ENCODE peak calls at places on chromosomes 1 and 21, in seven cellular contexts. U is neuronal stem cell, H is H9, W is mesendoderm, Z is IMR-90, D is H1, J is mesenchymal stem cell. A is an unnamed sample.
A peak's percentile ranks its signal among the peaks of the same experiment; 100 is the strongest.

GRCh38 chr1:181043025-181043880 is 9.5 kb downstream of the MR1 start:
- DNase-seq in D (no peak), W (no peak), J (peak; percentile 47), H (no peak), U (no peak), Z (peak; percentile 43), A (no peak)

GRCh38 chr21:16535100-16535418 is 805.3 kb downstream of the USP25 start:
- DNase-seq in J (no peak), Z (peak; percentile 55), H (no peak), D (no peak), U (no peak), W (no peak), A (no peak)

GRCh38 chr1:213374369-213374768 is 323.3 kb downstream of the RPS6KC1 start:
- DNase-seq in Z (peak; percentile 32), J (peak; percentile 37), W (peak; percentile 84), U (peak; percentile 80), H (peak; percentile 78), D (peak; percentile 39), A (peak; percentile 42)

GRCh38 chr1:82628887-82629286 is 828.2 kb downstream of the ADGRL2 start:
- DNase-seq in W (no peak), J (no peak), U (no peak), Z (no peak), H (no peak), D (no peak), A (peak; percentile 17)

GRCh38 chr1:113141650-113142473 is 68.9 kb downstream of the LRIG2 start:
- DNase-seq in W (no peak), J (peak; percentile 59), Z (peak; percentile 70), H (no peak), U (no peak), D (no peak), A (no peak)

GRCh38 chr1:225774276-225775147 is 3.1 kb upstream of the SRP9 start:
- DNase-seq in Z (no peak), D (no peak), U (no peak), W (no peak), J (no peak), H (no peak), A (no peak)

GRCh38 chr21:41768371-41769042 is 1.7 kb upstream of the RIPK4 start:
- DNase-seq in Z (peak; percentile 85), U (no peak), H (peak; percentile 79), J (peak; percentile 29), D (no peak), W (peak; percentile 92), A (peak; percentile 35)

GRCh38 chr21:34912022-34912933 is 136.8 kb downstream of the RUNX1 start:
- DNase-seq in J (peak; percentile 58), Z (no peak), W (peak; percentile 57), U (no peak), H (no peak), D (no peak), A (peak; percentile 79)

GRCh38 chr1:66397192-66397591 is 136.8 kb upstream of the SGIP1 start:
- DNase-seq in H (no peak), J (no peak), W (no peak), U (no peak), D (no peak), Z (no peak), A (no peak)

GRCh38 chr1:75554870-75555269 is 56.0 kb downstream of the SLC44A5 start:
- DNase-seq in H (no peak), U (no peak), D (no peak), W (no peak), Z (no peak), J (no peak), A (no peak)

GRCh38 chr1:43074244-43074643 is 97.8 kb downstream of the EBNA1BP2 start:
- DNase-seq in U (no peak), J (no peak), W (peak; percentile 62), Z (no peak), H (no peak), D (no peak), A (peak; percentile 39)

GRCh38 chr1:54403808-54404261 is 2.4 kb downstream of the SSBP3 start:
- DNase-seq in W (no peak), Z (peak; percentile 84), H (no peak), D (no peak), U (no peak), J (peak; percentile 77), A (no peak)

GRCh38 chr1:198158766-198159589 is 2.2 kb downstream of the NEK7 start:
- DNase-seq in D (peak; percentile 75), H (peak; percentile 92), J (peak; percentile 91), U (peak; percentile 86), Z (peak; percentile 88), W (peak; percentile 95), A (peak; percentile 88)

GRCh38 chr21:33789697-33790096 is 125.9 kb downstream of the ATP5PO start:
- DNase-seq in W (no peak), Z (no peak), D (no peak), H (no peak), J (peak; percentile 15), U (no peak), A (no peak)

GRCh38 chr1:115545096-115545720 is 96.6 kb upstream of the VANGL1 start:
- DNase-seq in D (no peak), U (no peak), W (no peak), Z (no peak), H (no peak), J (peak; percentile 10), A (peak; percentile 1)

GRCh38 chr1:101310484-101310883 is 73.7 kb downstream of the S1PR1 start:
- DNase-seq in Z (no peak), U (no peak), W (no peak), J (no peak), D (no peak), H (no peak), A (no peak)

GRCh38 chr1:60470231-60470630 is 396.7 kb upstream of the C1orf87 start:
- DNase-seq in H (no peak), D (no peak), Z (no peak), J (no peak), U (no peak), W (no peak), A (no peak)

GRCh38 chr1:41902125-41902524 is 16.6 kb downstream of the HIVEP3 start:
- DNase-seq in J (peak; percentile 89), H (no peak), U (no peak), Z (peak; percentile 73), D (peak; percentile 21), W (peak; percentile 98), A (peak; percentile 84)

GRCh38 chr1:174399211-174399610 is 48.6 kb upstream of the GPR52 start:
- DNase-seq in H (no peak), U (no peak), D (no peak), Z (no peak), W (no peak), J (peak; percentile 9), A (no peak)

GRCh38 chr1:232204269-232204668 is 425.7 kb downstream of the SIPA1L2 start:
- DNase-seq in W (no peak), U (no peak), J (no peak), D (no peak), Z (peak; percentile 6), H (no peak), A (no peak)

GRCh38 chr1:46558141-46558963 is 6.9 kb upstream of the KNCN start:
- DNase-seq in Z (no peak), H (peak; percentile 59), J (no peak), U (peak; percentile 35), W (no peak), D (no peak), A (no peak)

GRCh38 chr1:57410532-57410931 is 13.3 kb downstream of the DAB1 start:
- DNase-seq in U (no peak), D (no peak), W (no peak), H (no peak), J (no peak), Z (no peak), A (no peak)

GRCh38 chr1:57404914-57405313 is 18.9 kb downstream of the DAB1 start:
- DNase-seq in D (no peak), H (no peak), U (no peak), Z (peak; percentile 28), J (no peak), W (no peak), A (no peak)

GRCh38 chr1:57406428-57406827 is 17.4 kb downstream of the DAB1 start:
- DNase-seq in J (no peak), W (no peak), H (no peak), Z (no peak), U (no peak), D (no peak), A (no peak)

GRCh38 chr1:57411262-57411661 is 12.6 kb downstream of the DAB1 start:
- DNase-seq in H (no peak), J (no peak), W (peak; percentile 72), Z (peak; percentile 31), D (no peak), U (no peak), A (no peak)

DNA sequence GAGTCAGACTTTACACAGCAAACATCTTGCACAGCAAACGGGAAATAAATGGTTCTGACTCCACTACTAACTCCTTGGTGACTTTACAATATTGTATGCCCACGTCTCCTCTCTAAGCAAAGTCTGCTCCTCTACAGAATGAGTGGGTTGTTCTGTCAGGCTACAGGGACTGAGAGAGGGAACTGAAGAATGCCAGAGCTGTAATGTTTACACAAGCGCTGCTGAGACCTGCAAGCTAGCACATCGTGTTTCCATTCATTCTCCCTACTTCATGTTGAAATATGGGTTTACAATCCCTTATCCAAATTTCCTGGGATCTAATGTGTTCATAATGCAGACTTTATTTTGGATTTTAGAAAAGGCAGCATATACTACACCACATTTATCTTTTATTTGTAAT is 15.9 kb downstream of the DAB1 start:
- DNase-seq in H (no peak), J (peak; percentile 34), W (no peak), D (no peak), Z (no peak), U (no peak), A (no peak)
- H2BK120ac ChIP-seq in H (no peak overlapping the region), J (no peak overlapping the region), W (no peak overlapping the region), D (no peak overlapping the region), Z (no peak overlapping the region), U (no peak overlapping the region), A (no peak overlapping the region)

DNA sequence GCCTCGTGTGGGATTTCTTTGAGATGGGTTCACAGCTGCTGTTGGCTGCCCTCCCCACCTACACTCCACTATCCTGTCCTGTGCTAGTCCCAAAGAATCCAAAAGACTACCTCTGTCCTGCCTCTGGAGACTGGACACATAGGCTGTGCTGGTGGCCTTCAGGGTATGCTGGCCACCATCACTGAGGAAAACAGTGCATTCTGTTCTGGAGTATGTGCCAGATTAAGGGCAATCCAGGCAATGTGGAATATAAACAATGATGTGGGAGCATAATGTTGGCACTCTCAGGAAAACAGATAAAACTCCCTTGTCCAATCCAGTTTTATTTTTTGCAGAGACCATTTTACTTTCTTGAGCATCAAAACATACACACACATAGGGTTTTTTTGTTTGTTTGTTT is 94.3 kb downstream of the GLUL start:
- DNase-seq in J (no peak), Z (no peak), D (no peak), W (no peak), U (no peak), H (no peak), A (no peak)
- H2BK120ac ChIP-seq in J (no peak overlapping the region), Z (no peak overlapping the region), D (no peak overlapping the region), W (no peak overlapping the region), U (no peak overlapping the region), H (no peak overlapping the region), A (no peak overlapping the region)

GRCh38 chr1:224226849-224227502 is 43.9 kb downstream of the DEGS1 start:
- DNase-seq in D (no peak), J (no peak), H (no peak), Z (no peak), W (no peak), U (no peak), A (no peak)
- H2BK120ac ChIP-seq in D (no peak overlapping the region), J (no peak overlapping the region), H (no peak overlapping the region), Z (no peak overlapping the region), W (no peak overlapping the region), U (no peak overlapping the region), A (no peak overlapping the region)

DNA sequence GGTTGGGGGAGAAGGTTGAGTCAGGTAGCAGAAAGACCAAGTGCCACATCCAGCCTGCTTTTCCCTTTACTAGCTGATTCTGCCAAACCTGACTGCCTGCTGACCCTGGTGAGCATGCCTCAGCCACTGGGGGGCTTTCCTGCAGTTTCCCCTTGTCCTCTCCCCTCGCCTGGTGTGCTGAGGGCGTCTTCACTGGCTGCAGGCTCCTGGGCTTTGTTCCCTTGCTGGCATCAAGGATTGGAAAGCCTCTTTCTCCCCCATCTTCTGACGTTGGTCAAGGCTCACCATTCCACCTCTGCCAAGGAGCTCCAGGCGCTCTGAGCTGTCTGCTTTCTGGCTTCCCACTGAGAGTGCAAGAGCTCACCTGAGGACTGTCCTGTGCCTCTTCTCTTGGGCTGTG is 28.4 kb downstream of the MAN1C1 start:
- DNase-seq in U (no peak), Z (no peak), H (no peak), J (no peak), D (no peak), W (peak; percentile 22), A (no peak)
- H2BK120ac ChIP-seq in U (no peak overlapping the region), Z (no peak overlapping the region), H (no peak overlapping the region), J (no peak overlapping the region), D (no peak overlapping the region), W (no peak overlapping the region), A (no peak overlapping the region)

A was measured in trophoblast cell.